ENCODE peak calls at places on chromosomes 12 and 14, in seven cellular contexts. Z, L, I, X, B, G and U are unnamed samples.

GRCh38 chr12:286531-287300 is 24.1 kb upstream of the SLC6A13 start:
- DNase-seq in Z (no peak), L (no peak), I (no peak), X (no peak), B (no peak), G (no peak), U (no peak)

GRCh38 chr12:128783129-128783574 is 40.6 kb downstream of the SLC15A4 start:
- DNase-seq in Z (no peak), L (peak), I (no peak), X (no peak), B (peak), G (peak), U (no peak)

GRCh38 chr12:52351196-52352059 is 15.9 kb downstream of the KRT85 start:
- DNase-seq in Z (no peak), L (no peak), I (no peak), X (peak), B (peak), G (no peak), U (peak)

GRCh38 chr12:54588110-54588831 is at the start of gene PPP1R1A:
- DNase-seq in Z (no peak), L (no peak), I (peak), X (peak), B (no peak), G (no peak), U (no peak)

GRCh38 chr12:119802472-119802871 is 74.6 kb downstream of the CIT start:
- DNase-seq in Z (peak), L (peak), I (no peak), X (no peak), B (no peak), G (peak), U (no peak)

GRCh38 chr12:17015501-17015900 is 409.5 kb upstream of the LMO3 start:
- DNase-seq in Z (no peak), L (no peak), I (no peak), X (no peak), B (no peak), G (no peak), U (no peak)

GRCh38 chr14:58167057-58167456 is 15.0 kb upstream of the ARMH4 start:
- DNase-seq in Z (no peak), L (no peak), I (no peak), X (no peak), B (no peak), G (no peak), U (no peak)

GRCh38 chr14:75864352-75864751 is 117.4 kb downstream of the TGFB3 start:
- DNase-seq in Z (peak), L (peak), I (no peak), X (no peak), B (no peak), G (peak), U (no peak)

GRCh38 chr12:92675092-92675865 is 27.5 kb upstream of the PLEKHG7 start:
- DNase-seq in Z (no peak), L (no peak), I (no peak), X (no peak), B (no peak), G (no peak), U (no peak)

GRCh38 chr12:42130670-42131402 is 13.8 kb downstream of the GXYLT1 start:
- DNase-seq in Z (peak), L (peak), I (no peak), X (no peak), B (no peak), G (peak), U (no peak)

GRCh38 chr14:105180598-105181528 is at the start of gene NUDT14:
- DNase-seq in Z (peak), L (no peak), I (no peak), X (peak), B (peak), G (peak), U (peak)

GRCh38 chr14:76352639-76353281 is 23.2 kb upstream of the ESRRB start:
- DNase-seq in Z (peak), L (peak), I (peak), X (peak), B (peak), G (peak), U (peak)

GRCh38 chr12:126601184-126602170 is 1536.2 kb downstream of the AACS start:
- DNase-seq in Z (no peak), L (no peak), I (no peak), X (no peak), B (no peak), G (no peak), U (no peak)

DNA sequence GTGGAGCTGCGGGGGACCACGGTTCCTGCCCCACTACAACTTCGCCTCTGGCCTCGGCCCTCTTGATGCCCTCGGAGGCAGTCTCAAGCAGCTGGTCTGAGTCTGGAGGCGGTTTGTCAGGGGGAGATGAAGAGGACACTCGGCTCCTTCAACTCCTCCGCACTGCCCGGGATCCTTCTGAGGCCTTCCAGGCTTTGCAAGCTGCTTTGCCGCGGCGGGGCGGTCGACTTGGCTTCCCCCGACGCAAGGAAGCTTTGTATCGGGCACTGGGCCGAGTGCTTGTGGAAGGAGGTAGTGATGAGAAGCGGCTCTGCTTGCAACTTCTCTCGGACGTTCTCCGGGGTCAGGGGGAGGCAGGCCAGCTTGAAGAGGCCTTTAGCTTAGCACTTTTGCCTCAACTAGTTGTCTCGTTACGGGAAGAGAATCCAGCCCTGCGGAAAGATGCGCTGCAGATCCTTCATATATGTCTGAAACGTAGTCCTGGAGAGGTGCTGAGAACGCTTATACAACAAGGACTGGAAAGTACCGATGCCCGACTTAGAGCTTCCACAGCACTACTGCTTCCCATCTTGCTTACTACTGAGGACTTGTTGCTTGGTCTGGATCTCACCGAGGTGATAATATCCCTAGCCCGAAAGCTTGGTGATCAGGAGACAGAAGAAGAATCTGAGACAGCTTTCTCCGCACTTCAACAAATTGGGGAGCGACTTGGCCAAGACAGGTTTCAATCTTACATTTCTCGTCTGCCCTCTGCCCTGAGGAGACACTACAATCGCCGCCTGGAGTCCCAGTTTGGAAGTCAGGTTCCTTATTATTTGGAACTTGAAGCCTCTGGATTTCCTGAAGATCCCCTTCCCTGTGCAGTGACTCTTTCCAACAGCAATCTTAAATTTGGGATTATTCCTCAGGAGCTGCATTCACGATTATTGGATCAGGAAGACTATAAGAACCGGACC is 861 bp downstream of the TOGARAM1 start:
- DNase-seq in Z (peak), L (peak), I (peak), X (peak), B (no peak), G (peak), U (peak)
- H3K27ac ChIP-seq in Z (peak), L (peak), I (peak), X (peak), B (peak), G (peak), U (peak)

GRCh38 chr12:45730116-45730841 is 773 bp downstream of the ARID2 start:
- DNase-seq in Z (peak), L (peak), I (peak), X (peak), B (peak), G (peak), U (peak)

GRCh38 chr12:45731376-45731775 is 1.9 kb downstream of the ARID2 start:
- DNase-seq in Z (no peak), L (no peak), I (peak), X (no peak), B (no peak), G (no peak), U (no peak)

GRCh38 chr12:45730842-45731336 is 1.4 kb downstream of the ARID2 start:
- DNase-seq in Z (peak), L (peak), I (no peak), X (no peak), B (peak), G (peak), U (peak)

GRCh38 chr12:45732250-45732649 is 2.7 kb downstream of the ARID2 start:
- DNase-seq in Z (no peak), L (peak), I (no peak), X (no peak), B (peak), G (peak), U (peak)

DNA sequence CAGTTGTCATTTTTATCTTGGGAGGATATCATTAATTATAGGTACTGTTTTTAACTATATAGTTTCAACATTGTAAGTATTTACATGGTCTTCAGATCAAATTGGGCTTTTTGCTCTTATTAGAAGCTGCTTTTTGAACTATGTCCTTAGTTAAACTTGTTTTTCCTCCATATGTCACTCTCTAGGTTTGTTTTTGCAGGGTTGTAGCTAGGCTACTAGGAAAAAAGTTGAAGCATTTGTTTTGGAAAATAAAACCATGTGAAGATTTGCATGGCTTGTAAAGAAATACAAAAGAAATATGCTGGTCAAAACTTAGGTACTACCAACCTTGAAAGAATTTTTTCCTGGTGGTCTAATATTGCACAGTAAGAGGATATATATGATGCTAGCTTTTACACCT is 3.4 kb downstream of the ARID2 start:
- DNase-seq in Z (peak), L (no peak), I (no peak), X (no peak), B (no peak), G (no peak), U (no peak)
- H3K4me3 ChIP-seq in Z (peak), L (no peak), I (no peak), X (no peak), B (peak), G (no peak), U (peak)

DNA sequence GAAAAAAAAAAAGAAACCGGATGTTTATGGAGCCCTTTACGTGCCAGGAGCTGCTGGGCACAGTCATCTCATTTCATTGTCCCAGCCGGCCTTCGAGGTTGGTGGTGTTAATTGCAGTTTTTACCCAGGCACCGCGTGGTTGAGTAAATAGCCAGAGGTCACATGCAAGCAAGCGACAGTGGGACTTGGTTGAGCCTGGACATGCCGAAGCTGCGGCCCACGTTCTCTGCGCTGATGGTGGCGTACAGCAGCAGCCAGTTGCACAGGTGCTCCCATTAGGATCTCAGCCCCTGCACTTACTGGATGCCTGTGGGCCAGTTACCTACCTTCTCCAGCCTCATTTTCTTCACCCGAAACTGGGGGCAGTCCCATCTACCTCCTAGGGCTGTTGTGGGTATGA is 54.0 kb downstream of the TSPAN9 start:
- DNase-seq in Z (no peak), L (no peak), I (no peak), X (no peak), B (no peak), G (no peak), U (no peak)
- H3K27ac ChIP-seq in Z (no peak), L (no peak), I (no peak), X (no peak), B (no peak), G (no peak), U (no peak)

GRCh38 chr12:94261781-94262180 is 113.4 kb downstream of the PLXNC1 start:
- DNase-seq in Z (no peak), L (no peak), I (no peak), X (no peak), B (no peak), G (no peak), U (no peak)
- H3K4me3 ChIP-seq in Z (no peak), L (peak), I (no peak), X (peak), B (peak), G (peak), U (no peak)

DNA sequence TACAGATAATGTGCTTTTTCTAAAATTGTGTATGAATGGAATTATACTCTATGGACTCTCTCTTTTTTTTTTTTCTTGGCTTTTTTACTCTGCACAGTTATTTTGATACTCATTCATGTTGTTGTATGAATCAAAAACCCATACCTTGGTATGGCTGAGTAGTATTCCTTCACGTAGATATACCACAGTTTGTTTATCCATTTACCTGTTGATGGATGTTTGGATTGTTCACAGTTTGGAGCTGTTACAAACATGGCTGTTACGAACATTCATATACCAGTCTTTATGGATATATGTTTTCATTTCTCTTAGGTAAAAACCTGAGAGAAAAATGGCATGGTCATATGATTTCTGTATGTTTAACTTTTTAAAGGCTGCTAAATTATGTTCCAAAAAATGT is 43.2 kb downstream of the TMTC3 start:
- DNase-seq in Z (no peak), L (no peak), I (no peak), X (no peak), B (no peak), G (no peak), U (no peak)
- H3K27ac ChIP-seq in Z (no peak), L (no peak), I (no peak), X (no peak), B (no peak), G (no peak), U (no peak)

DNA sequence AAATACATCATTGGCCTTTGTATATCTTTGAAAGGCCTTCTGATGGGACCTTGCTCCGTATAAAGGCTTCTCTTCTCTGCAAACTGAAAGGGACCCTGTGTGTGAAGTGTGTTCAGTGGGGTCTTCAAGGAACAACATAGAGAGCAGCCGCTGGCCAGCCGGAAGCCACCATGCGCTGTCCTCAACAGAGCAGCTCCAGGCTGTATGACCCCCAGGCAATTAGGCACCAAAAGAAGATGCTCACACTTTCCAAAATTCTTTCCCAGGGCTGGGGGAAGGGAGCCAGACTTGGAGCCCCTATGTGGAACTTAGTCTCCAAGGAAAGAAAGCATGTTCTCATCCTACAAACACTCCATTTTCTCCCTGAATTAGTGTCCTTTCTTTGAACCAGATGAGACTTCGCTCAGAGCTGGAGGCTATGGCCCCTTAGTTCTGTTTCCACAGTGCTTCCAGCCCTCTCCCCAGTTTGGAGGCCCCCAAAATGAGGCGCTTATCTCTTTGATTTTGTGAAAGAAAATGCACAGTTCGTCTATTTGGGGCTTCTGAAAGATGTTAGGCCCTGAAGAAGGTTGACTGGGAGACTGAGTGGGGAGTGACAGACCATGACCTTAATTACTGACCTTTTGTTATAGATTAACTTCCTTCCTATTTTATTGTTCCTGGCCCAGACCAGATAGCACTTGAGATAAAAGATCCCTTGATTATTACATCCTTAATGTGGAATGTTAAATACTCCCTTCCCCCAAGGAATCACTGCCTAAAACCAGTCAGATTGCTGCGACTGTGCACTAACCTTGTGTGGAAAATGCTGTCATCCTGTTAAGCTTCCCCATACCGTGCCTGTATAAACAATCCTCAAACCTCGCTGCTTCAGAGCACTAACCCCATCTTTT is 128.3 kb upstream of the FGD4 start:
- DNase-seq in Z (peak), L (peak), I (no peak), X (no peak), B (no peak), G (peak), U (no peak)
- H3K4me3 ChIP-seq in Z (no peak), L (no peak), I (no peak), X (no peak), B (no peak), G (no peak), U (no peak)